ENCODE peak calls at places on chromosomes 6 and 20, in seven cellular contexts. One of them, this sample, is unnamed.

GRCh38 chr20:10565922-10566897 is 107.6 kb downstream of the JAG1 start:
- DNase-seq in substantia nigra: no peak
- DNase-seq in KBM-7: no peak
- DNase-seq in AG08396: no peak
- DNase-seq in stimulated activated CD4-positive, alpha-beta T cell treated with anti-CD3 and anti-CD28 coated beads, TNF-alpha, amount 100 ng/mL, for 48 hours: no peak
- DNase-seq in SHP77 treated with DMSO at 0.1 percent for 48 hours: no peak
- DNase-seq in activated CD8-positive, alpha-beta memory T cell treated with anti-CD3 and anti-CD28 coated beads for 4 hours: no peak
- DNase-seq in this sample: no peak

GRCh38 chr20:38023181-38024085 is 9.8 kb downstream of the TTI1 start:
- DNase-seq in SHP77 treated with DMSO at 0.1 percent for 48 hours: no peak
- DNase-seq in AG08396: peak; percentile 43
- DNase-seq in stimulated activated CD4-positive, alpha-beta T cell treated with anti-CD3 and anti-CD28 coated beads, TNF-alpha, amount 100 ng/mL, for 48 hours: no peak
- DNase-seq in activated CD8-positive, alpha-beta memory T cell treated with anti-CD3 and anti-CD28 coated beads for 4 hours: no peak
- DNase-seq in KBM-7: peak; percentile 69
- DNase-seq in substantia nigra: no peak
- DNase-seq in this sample: no peak

GRCh38 chr20:61956396-61957342 is 109.0 kb downstream of the TAF4 start:
- DNase-seq in stimulated activated CD4-positive, alpha-beta T cell treated with anti-CD3 and anti-CD28 coated beads, TNF-alpha, amount 100 ng/mL, for 48 hours: no peak
- DNase-seq in KBM-7: no peak
- DNase-seq in AG08396: no peak
- DNase-seq in SHP77 treated with DMSO at 0.1 percent for 48 hours: peak; percentile 22
- DNase-seq in substantia nigra: no peak
- DNase-seq in activated CD8-positive, alpha-beta memory T cell treated with anti-CD3 and anti-CD28 coated beads for 4 hours: no peak
- DNase-seq in this sample: no peak

GRCh38 chr6:31734703-31735500 is 1.4 kb downstream of the CLIC1 start:
- DNase-seq in KBM-7: peak; percentile 85
- DNase-seq in substantia nigra: no peak
- DNase-seq in activated CD8-positive, alpha-beta memory T cell treated with anti-CD3 and anti-CD28 coated beads for 4 hours: no peak
- DNase-seq in SHP77 treated with DMSO at 0.1 percent for 48 hours: no peak
- DNase-seq in stimulated activated CD4-positive, alpha-beta T cell treated with anti-CD3 and anti-CD28 coated beads, TNF-alpha, amount 100 ng/mL, for 48 hours: peak; percentile 48
- DNase-seq in AG08396: peak; percentile 63
- DNase-seq in this sample: peak; percentile 69

GRCh38 chr20:57221916-57222630 is 44.4 kb downstream of the BMP7 start:
- DNase-seq in SHP77 treated with DMSO at 0.1 percent for 48 hours: no peak
- DNase-seq in KBM-7: no peak
- DNase-seq in stimulated activated CD4-positive, alpha-beta T cell treated with anti-CD3 and anti-CD28 coated beads, TNF-alpha, amount 100 ng/mL, for 48 hours: no peak
- DNase-seq in AG08396: no peak
- DNase-seq in substantia nigra: no peak
- DNase-seq in activated CD8-positive, alpha-beta memory T cell treated with anti-CD3 and anti-CD28 coated beads for 4 hours: no peak
- DNase-seq in this sample: no peak

GRCh38 chr20:63172726-63173125 is 43.2 kb downstream of the YTHDF1 start:
- DNase-seq in AG08396: no peak
- DNase-seq in activated CD8-positive, alpha-beta memory T cell treated with anti-CD3 and anti-CD28 coated beads for 4 hours: no peak
- DNase-seq in substantia nigra: no peak
- DNase-seq in stimulated activated CD4-positive, alpha-beta T cell treated with anti-CD3 and anti-CD28 coated beads, TNF-alpha, amount 100 ng/mL, for 48 hours: no peak
- DNase-seq in KBM-7: peak; percentile 19
- DNase-seq in SHP77 treated with DMSO at 0.1 percent for 48 hours: peak; percentile 28
- DNase-seq in this sample: no peak

GRCh38 chr6:53731906-53732636 is 62.7 kb upstream of the LRRC1 start:
- DNase-seq in substantia nigra: no peak
- DNase-seq in SHP77 treated with DMSO at 0.1 percent for 48 hours: no peak
- DNase-seq in AG08396: no peak
- DNase-seq in activated CD8-positive, alpha-beta memory T cell treated with anti-CD3 and anti-CD28 coated beads for 4 hours: no peak
- DNase-seq in KBM-7: peak; percentile 19
- DNase-seq in stimulated activated CD4-positive, alpha-beta T cell treated with anti-CD3 and anti-CD28 coated beads, TNF-alpha, amount 100 ng/mL, for 48 hours: no peak
- DNase-seq in this sample: no peak

GRCh38 chr6:43767553-43768505 is 2.2 kb upstream of the VEGFA start:
- DNase-seq in AG08396: no peak
- DNase-seq in substantia nigra: no peak
- DNase-seq in stimulated activated CD4-positive, alpha-beta T cell treated with anti-CD3 and anti-CD28 coated beads, TNF-alpha, amount 100 ng/mL, for 48 hours: no peak
- DNase-seq in activated CD8-positive, alpha-beta memory T cell treated with anti-CD3 and anti-CD28 coated beads for 4 hours: no peak
- DNase-seq in KBM-7: no peak
- DNase-seq in SHP77 treated with DMSO at 0.1 percent for 48 hours: no peak
- DNase-seq in this sample: no peak

GRCh38 chr20:39049684-39050554 is 87.8 kb downstream of the DHX35 start:
- DNase-seq in stimulated activated CD4-positive, alpha-beta T cell treated with anti-CD3 and anti-CD28 coated beads, TNF-alpha, amount 100 ng/mL, for 48 hours: peak; percentile 73
- DNase-seq in SHP77 treated with DMSO at 0.1 percent for 48 hours: peak; percentile 25
- DNase-seq in AG08396: peak; percentile 87
- DNase-seq in KBM-7: peak; percentile 86
- DNase-seq in activated CD8-positive, alpha-beta memory T cell treated with anti-CD3 and anti-CD28 coated beads for 4 hours: peak; percentile 60
- DNase-seq in substantia nigra: peak; percentile 80
- DNase-seq in this sample: peak; percentile 81